ENCODE peak calls at places on chromosomes 7 and 10, in seven cellular contexts. M is PC-9, Y is Peyer's patch, D is mammary epithelial cell, K is transverse colon, I is left ventricle myocardium inferior, J is upper lobe of right lung. L is an unnamed sample.

GRCh38 chr7:105642264-105642663 is 61.0 kb upstream of the EFCAB10 start:
- DNase-seq in M (no peak), Y (no peak), D (no peak), K (no peak), I (no peak), J (no peak), L (no peak)

GRCh38 chr10:70856454-70856853 is 31.9 kb downstream of the PCBD1 start:
- DNase-seq in M (no peak), Y (no peak), D (no peak), K (peak; percentile 24), I (no peak), J (no peak), L (no peak)

GRCh38 chr7:151060416-151061234 is 1.2 kb downstream of the SLC4A2 start:
- DNase-seq in M (no peak), Y (no peak), D (peak; percentile 35), K (peak; percentile 58), I (no peak), J (peak; percentile 80), L (peak; percentile 63)

GRCh38 chr10:79274279-79275104 is 72.8 kb upstream of the PPIF start:
- DNase-seq in M (no peak), Y (peak; percentile 72), D (peak; percentile 30), K (peak; percentile 64), I (peak; percentile 89), J (peak; percentile 86), L (no peak)

GRCh38 chr7:102415685-102416225 is 17.6 kb upstream of the ORAI2 start:
- DNase-seq in M (no peak), Y (peak; percentile 78), D (no peak), K (peak; percentile 38), I (no peak), J (no peak), L (no peak)

GRCh38 chr7:47380325-47381131 is 201.4 kb downstream of the TNS3 start:
- DNase-seq in M (no peak), Y (peak; percentile 78), D (peak; percentile 46), K (peak; percentile 79), I (no peak), J (peak; percentile 66), L (no peak)

GRCh38 chr10:615583-616152 is 73.8 kb downstream of the DIP2C start:
- DNase-seq in M (no peak), Y (no peak), D (peak; percentile 41), K (no peak), I (no peak), J (peak; percentile 20), L (no peak)

GRCh38 chr10:128268015-128268722 is 141.9 kb upstream of the MKI67 start:
- DNase-seq in M (no peak), Y (no peak), D (no peak), K (no peak), I (no peak), J (no peak), L (peak; percentile 88)

GRCh38 chr7:43880596-43880995 is 11.3 kb upstream of the MRPS24 start:
- DNase-seq in M (no peak), Y (no peak), D (no peak), K (no peak), I (no peak), J (no peak), L (no peak)

GRCh38 chr10:29843143-29843542 is 208.4 kb upstream of the SVIL start:
- DNase-seq in M (no peak), Y (no peak), D (no peak), K (no peak), I (no peak), J (no peak), L (no peak)

GRCh38 chr10:126646101-126646500 is 24.4 kb downstream of the C10orf90 start:
- DNase-seq in M (no peak), Y (no peak), D (peak; percentile 5), K (no peak), I (no peak), J (no peak), L (peak; percentile 27)

GRCh38 chr7:135200824-135201331 is 10.4 kb downstream of the WDR91 start:
- DNase-seq in M (no peak), Y (no peak), D (peak; percentile 41), K (no peak), I (no peak), J (no peak), L (no peak)

GRCh38 chr10:104260775-104261115 is 6.1 kb downstream of the GSTO1 start:
- DNase-seq in M (no peak), Y (no peak), D (peak; percentile 54), K (no peak), I (no peak), J (no peak), L (peak; percentile 64)

GRCh38 chr7:36855330-36855729 is 131.0 kb upstream of the AOAH start:
- DNase-seq in M (no peak), Y (no peak), D (peak; percentile 99), K (no peak), I (no peak), J (no peak), L (no peak)

GRCh38 chr10:58665361-58665760 is 152.7 kb downstream of the BICC1 start:
- DNase-seq in M (no peak), Y (no peak), D (no peak), K (no peak), I (no peak), J (no peak), L (no peak)

GRCh38 chr7:150307129-150307528 is 16.0 kb upstream of the LRRC61 start:
- DNase-seq in M (peak; percentile 86), Y (no peak), D (no peak), K (no peak), I (no peak), J (no peak), L (no peak)

GRCh38 chr7:127486654-127487053 is 94.1 kb upstream of the ZNF800 start:
- DNase-seq in M (no peak), Y (no peak), D (peak; percentile 29), K (no peak), I (no peak), J (no peak), L (no peak)

GRCh38 chr10:35219292-35219691 is 92.6 kb downstream of the CREM start:
- DNase-seq in M (no peak), Y (no peak), D (no peak), K (no peak), I (no peak), J (no peak), L (no peak)

GRCh38 chr7:50725774-50726173 is 56.9 kb downstream of the GRB10 start:
- DNase-seq in M (no peak), Y (no peak), D (no peak), K (no peak), I (no peak), J (no peak), L (no peak)

GRCh38 chr7:44307905-44308740 is 17.3 kb downstream of the CAMK2B start:
- DNase-seq in M (no peak), Y (peak; percentile 42), D (peak; percentile 83), K (no peak), I (no peak), J (peak; percentile 46), L (no peak)

GRCh38 chr10:61835909-61836232 is 65.6 kb upstream of the ARID5B start:
- DNase-seq in M (no peak), Y (no peak), D (peak; percentile 25), K (no peak), I (no peak), J (no peak), L (no peak)

GRCh38 chr7:33921216-33921938 is 16.0 kb downstream of the BMPER start:
- DNase-seq in M (peak; percentile 21), Y (peak; percentile 60), D (no peak), K (peak; percentile 42), I (peak; percentile 57), J (no peak), L (no peak)

GRCh38 chr10:58175990-58176910 is 91.4 kb downstream of the IPMK start:
- DNase-seq in M (no peak), Y (no peak), D (peak; percentile 26), K (no peak), I (no peak), J (no peak), L (no peak)

GRCh38 chr10:43809211-43809930 is 160.7 kb upstream of the ZNF32 start:
- DNase-seq in M (no peak), Y (no peak), D (no peak), K (no peak), I (no peak), J (no peak), L (no peak)

GRCh38 chr10:100875484-100876166 is 37.1 kb upstream of the SLF2 start:
- DNase-seq in M (no peak), Y (no peak), D (no peak), K (no peak), I (no peak), J (no peak), L (no peak)

GRCh38 chr10:70590663-70591416 is 11.7 kb downstream of the PRF1 start:
- DNase-seq in M (no peak), Y (no peak), D (no peak), K (no peak), I (no peak), J (no peak), L (no peak)

GRCh38 chr7:115637123-115637522 is 393.4 kb downstream of the TFEC start:
- DNase-seq in M (no peak), Y (no peak), D (no peak), K (no peak), I (no peak), J (no peak), L (peak; percentile 53)

GRCh38 chr7:140645166-140645565 is 4.6 kb upstream of the DENND2A start:
- DNase-seq in M (no peak), Y (no peak), D (no peak), K (no peak), I (no peak), J (peak; percentile 46), L (no peak)

GRCh38 chr7:68246189-68246633 is 1249.6 kb downstream of the TYW1 start:
- DNase-seq in M (peak; percentile 99), Y (no peak), D (peak; percentile 5), K (no peak), I (no peak), J (no peak), L (peak; percentile 22)

DNA sequence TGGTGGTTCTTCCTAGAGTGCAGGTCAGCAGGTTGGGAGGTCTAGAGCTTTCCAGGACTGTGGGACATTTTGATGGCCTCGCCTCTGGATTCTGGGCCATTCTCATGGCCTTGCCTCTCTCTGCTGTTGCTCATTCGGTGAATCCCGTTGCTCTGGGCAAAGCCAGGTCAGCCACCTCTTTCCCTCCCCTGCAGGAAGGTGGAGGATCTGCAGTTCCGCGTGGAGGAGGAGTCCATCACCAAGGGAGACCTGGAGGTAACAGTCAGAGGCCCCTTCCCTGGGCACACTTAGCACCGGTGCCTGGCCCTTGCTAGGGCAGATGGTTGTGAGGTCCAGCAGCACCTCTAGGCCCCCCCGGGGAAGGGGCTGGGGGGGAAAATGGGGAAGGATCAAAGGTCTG is 74.9 kb downstream of the CLIP2 start:
- DNase-seq in M (no peak), Y (no peak), D (no peak), K (no peak), I (no peak), J (no peak), L (no peak)
- TF ChIP-seq CTCF in M (no peak), Y (no peak), D (no peak), K (no peak), I (no peak), J (peak; percentile 5), L (no peak)

GRCh38 chr10:110506448-110506847 is 8.7 kb downstream of the DUSP5 start:
- DNase-seq in M (no peak), Y (no peak), D (no peak), K (no peak), I (no peak), J (no peak), L (no peak)
- H3K36me3 ChIP-seq in M (peaks cover 95% of the 10 kb centered on the region), Y (no peaks in the 10 kb centered on the region), D (peaks cover 77% of the 10 kb centered on the region), K (peaks cover 3% of the 10 kb centered on the region), I (peaks cover 28% of the 10 kb centered on the region), J (peaks cover 35% of the 10 kb centered on the region), L (peaks cover 63% of the 10 kb centered on the region)

GRCh38 chr10:95519132-95519487 is 42.1 kb downstream of the SORBS1 start:
- DNase-seq in M (no peak), Y (no peak), D (no peak), K (no peak), I (peak; percentile 59), J (no peak), L (no peak)
- H3K27ac ChIP-seq in M (no peak overlapping the region), Y (no peak overlapping the region), D (no peak overlapping the region), K (peak overlapping the region; percentile 94), I (peak overlapping the region; percentile 87), J (no peak overlapping the region), L (no peak overlapping the region)

GRCh38 chr7:77409005-77409738 is 7.0 kb downstream of the GSAP start:
- DNase-seq in M (peak; percentile 90), Y (no peak), D (peak; percentile 74), K (no peak), I (no peak), J (no peak), L (no peak)
- TF ChIP-seq CTCF in M (no peak), Y (no peak), D (no peak), K (no peak), I (no peak), J (no peak), L (no peak)

L was measured in A673.